ENCODE peak calls at places on chromosomes 13 and 19, in seven cellular contexts. One of them, this sample, is unnamed.

GRCh38 chr13:68850160-68850559 is 1257.5 kb upstream of the ATXN8OS start:
- DNase-seq in hepatocyte: peak; percentile 6
- DNase-seq in neural progenitor cell: no peak
- DNase-seq in OCI-LY7: no peak
- DNase-seq in PC-3: peak; percentile 2
- DNase-seq in SK-N-SH: no peak
- DNase-seq in GM23338: no peak
- DNase-seq in this sample: no peak

GRCh38 chr13:110359840-110360301 is 52.8 kb downstream of the COL4A2 start:
- DNase-seq in hepatocyte: no peak
- DNase-seq in neural progenitor cell: no peak
- DNase-seq in OCI-LY7: no peak
- DNase-seq in PC-3: no peak
- DNase-seq in SK-N-SH: no peak
- DNase-seq in GM23338: no peak
- DNase-seq in this sample: no peak

GRCh38 chr13:40679586-40679985 is 13.1 kb upstream of the FOXO1 start:
- DNase-seq in hepatocyte: no peak
- DNase-seq in neural progenitor cell: no peak
- DNase-seq in OCI-LY7: no peak
- DNase-seq in PC-3: no peak
- DNase-seq in SK-N-SH: no peak
- DNase-seq in GM23338: peak; percentile 47
- DNase-seq in this sample: no peak

GRCh38 chr19:3268763-3269162 is 44.3 kb downstream of the CELF5 start:
- DNase-seq in hepatocyte: no peak
- DNase-seq in neural progenitor cell: no peak
- DNase-seq in OCI-LY7: no peak
- DNase-seq in PC-3: no peak
- DNase-seq in SK-N-SH: no peak
- DNase-seq in GM23338: no peak
- DNase-seq in this sample: no peak

GRCh38 chr19:38513762-38514167 is 80.3 kb downstream of the RYR1 start:
- DNase-seq in hepatocyte: no peak
- DNase-seq in neural progenitor cell: no peak
- DNase-seq in OCI-LY7: no peak
- DNase-seq in PC-3: no peak
- DNase-seq in SK-N-SH: no peak
- DNase-seq in GM23338: no peak
- DNase-seq in this sample: no peak

GRCh38 chr19:18904334-18905057 is 8.5 kb upstream of the CERS1 start:
- DNase-seq in hepatocyte: no peak
- DNase-seq in neural progenitor cell: no peak
- DNase-seq in OCI-LY7: no peak
- DNase-seq in PC-3: no peak
- DNase-seq in SK-N-SH: no peak
- DNase-seq in GM23338: no peak
- DNase-seq in this sample: no peak

GRCh38 chr19:47719047-47719885 is 6.0 kb downstream of the EHD2 start:
- DNase-seq in hepatocyte: peak; percentile 93
- DNase-seq in neural progenitor cell: no peak
- DNase-seq in OCI-LY7: no peak
- DNase-seq in PC-3: no peak
- DNase-seq in SK-N-SH: peak; percentile 95
- DNase-seq in GM23338: no peak
- DNase-seq in this sample: no peak

GRCh38 chr13:61162106-61162505 is 253.5 kb downstream of the PCDH20 start:
- DNase-seq in hepatocyte: no peak
- DNase-seq in neural progenitor cell: no peak
- DNase-seq in OCI-LY7: no peak
- DNase-seq in PC-3: no peak
- DNase-seq in SK-N-SH: no peak
- DNase-seq in GM23338: no peak
- DNase-seq in this sample: no peak

GRCh38 chr13:42327725-42328124 is 55.8 kb downstream of the AKAP11 start:
- DNase-seq in hepatocyte: no peak
- DNase-seq in neural progenitor cell: no peak
- DNase-seq in OCI-LY7: no peak
- DNase-seq in PC-3: no peak
- DNase-seq in SK-N-SH: no peak
- DNase-seq in GM23338: peak; percentile 22
- DNase-seq in this sample: no peak

GRCh38 chr19:1260749-1261511 is 8.2 kb upstream of the CIRBP start:
- DNase-seq in hepatocyte: peak; percentile 99
- DNase-seq in neural progenitor cell: peak; percentile 99
- DNase-seq in OCI-LY7: peak; percentile 99
- DNase-seq in PC-3: peak; percentile 94
- DNase-seq in SK-N-SH: peak; percentile 97
- DNase-seq in GM23338: peak; percentile 97
- DNase-seq in this sample: peak; percentile 91

GRCh38 chr13:109345433-109345941 is 440.9 kb downstream of the IRS2 start:
- DNase-seq in hepatocyte: no peak
- DNase-seq in neural progenitor cell: no peak
- DNase-seq in OCI-LY7: no peak
- DNase-seq in PC-3: peak; percentile 37
- DNase-seq in SK-N-SH: peak; percentile 75
- DNase-seq in GM23338: no peak
- DNase-seq in this sample: no peak

GRCh38 chr13:19967619-19968018 is 9.1 kb downstream of the ZMYM2 start:
- DNase-seq in hepatocyte: no peak
- DNase-seq in neural progenitor cell: no peak
- DNase-seq in OCI-LY7: peak; percentile 70
- DNase-seq in PC-3: no peak
- DNase-seq in SK-N-SH: no peak
- DNase-seq in GM23338: no peak
- DNase-seq in this sample: no peak

GRCh38 chr19:42613666-42614065 is 18.9 kb upstream of the CEACAM8 start:
- DNase-seq in hepatocyte: no peak
- DNase-seq in neural progenitor cell: no peak
- DNase-seq in OCI-LY7: no peak
- DNase-seq in PC-3: no peak
- DNase-seq in SK-N-SH: no peak
- DNase-seq in GM23338: no peak
- DNase-seq in this sample: no peak

GRCh38 chr19:34960940-34961679 is 2.9 kb downstream of the ZNF792 start:
- DNase-seq in hepatocyte: no peak
- DNase-seq in neural progenitor cell: no peak
- DNase-seq in OCI-LY7: no peak
- DNase-seq in PC-3: no peak
- DNase-seq in SK-N-SH: no peak
- DNase-seq in GM23338: no peak
- DNase-seq in this sample: no peak

GRCh38 chr19:56355517-56355916 is 37.8 kb downstream of the ZNF582 start:
- DNase-seq in hepatocyte: no peak
- DNase-seq in neural progenitor cell: no peak
- DNase-seq in OCI-LY7: no peak
- DNase-seq in PC-3: no peak
- DNase-seq in SK-N-SH: no peak
- DNase-seq in GM23338: no peak
- DNase-seq in this sample: no peak

GRCh38 chr19:5804516-5805464 is at the start of gene NRTN:
- DNase-seq in hepatocyte: peak; percentile 75
- DNase-seq in neural progenitor cell: peak; percentile 84
- DNase-seq in OCI-LY7: peak; percentile 67
- DNase-seq in PC-3: peak; percentile 57
- DNase-seq in SK-N-SH: peak; percentile 82
- DNase-seq in GM23338: peak; percentile 75
- DNase-seq in this sample: no peak

GRCh38 chr19:36528921-36529518 is 949 bp upstream of the ZNF260 start:
- DNase-seq in hepatocyte: peak; percentile 39
- DNase-seq in neural progenitor cell: peak; percentile 48
- DNase-seq in OCI-LY7: peak; percentile 39
- DNase-seq in PC-3: no peak
- DNase-seq in SK-N-SH: peak; percentile 25
- DNase-seq in GM23338: peak; percentile 58
- DNase-seq in this sample: no peak

GRCh38 chr13:76879211-76879875 is 6.9 kb downstream of the KCTD12 start:
- DNase-seq in hepatocyte: peak; percentile 33
- DNase-seq in neural progenitor cell: no peak
- DNase-seq in OCI-LY7: no peak
- DNase-seq in PC-3: peak; percentile 65
- DNase-seq in SK-N-SH: peak; percentile 34
- DNase-seq in GM23338: no peak
- DNase-seq in this sample: no peak

GRCh38 chr19:5718579-5719273 is 1.2 kb downstream of the LONP1 start:
- DNase-seq in hepatocyte: peak; percentile 70
- DNase-seq in neural progenitor cell: no peak
- DNase-seq in OCI-LY7: peak; percentile 72
- DNase-seq in PC-3: peak; percentile 67
- DNase-seq in SK-N-SH: no peak
- DNase-seq in GM23338: no peak
- DNase-seq in this sample: peak; percentile 50

GRCh38 chr19:12774588-12775555 is at the start of gene HOOK2:
- DNase-seq in hepatocyte: peak; percentile 98
- DNase-seq in neural progenitor cell: peak; percentile 37
- DNase-seq in OCI-LY7: no peak
- DNase-seq in PC-3: peak; percentile 97
- DNase-seq in SK-N-SH: no peak
- DNase-seq in GM23338: peak; percentile 97
- DNase-seq in this sample: peak; percentile 95

GRCh38 chr13:113881614-113882265 is 17.9 kb upstream of the GAS6 start:
- DNase-seq in hepatocyte: no peak
- DNase-seq in neural progenitor cell: no peak
- DNase-seq in OCI-LY7: no peak
- DNase-seq in PC-3: no peak
- DNase-seq in SK-N-SH: no peak
- DNase-seq in GM23338: no peak
- DNase-seq in this sample: no peak

GRCh38 chr13:26310470-26310869 is 56.5 kb downstream of the CDK8 start:
- DNase-seq in hepatocyte: no peak
- DNase-seq in neural progenitor cell: no peak
- DNase-seq in OCI-LY7: no peak
- DNase-seq in PC-3: no peak
- DNase-seq in SK-N-SH: no peak
- DNase-seq in GM23338: no peak
- DNase-seq in this sample: no peak
- TF ChIP-seq EZH2phosphoT487 in hepatocyte: no peak
- TF ChIP-seq EZH2phosphoT487 in neural progenitor cell: no peak
- TF ChIP-seq EZH2phosphoT487 in OCI-LY7: no peak
- TF ChIP-seq EZH2phosphoT487 in PC-3: no peak
- TF ChIP-seq EZH2phosphoT487 in SK-N-SH: no peak
- TF ChIP-seq EZH2phosphoT487 in GM23338: no peak
- TF ChIP-seq EZH2phosphoT487 in this sample: no peak

DNA sequence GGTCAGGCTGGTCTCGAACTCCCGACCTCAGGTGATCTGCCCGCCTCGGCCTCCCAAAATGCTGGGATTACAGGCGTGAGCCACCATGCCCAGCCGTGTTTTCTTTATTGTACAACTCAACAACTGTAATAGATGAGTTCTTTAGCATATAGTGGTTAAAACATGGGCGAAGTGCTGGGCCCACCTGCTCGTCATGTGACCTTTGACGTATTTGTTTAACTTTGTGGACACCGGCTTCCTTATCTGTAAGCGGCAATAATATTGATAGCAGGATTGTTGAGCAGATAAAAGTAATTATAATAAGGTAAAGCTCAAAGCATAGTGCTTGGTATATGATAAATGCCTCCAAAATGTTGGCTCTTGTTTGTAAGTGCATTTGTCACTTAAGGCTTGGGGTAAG is 460.3 kb downstream of the KLF12 start:
- DNase-seq in hepatocyte: no peak
- DNase-seq in neural progenitor cell: no peak
- DNase-seq in OCI-LY7: no peak
- DNase-seq in PC-3: no peak
- DNase-seq in SK-N-SH: no peak
- DNase-seq in GM23338: no peak
- DNase-seq in this sample: no peak
- H3K4me1 ChIP-seq in hepatocyte: peaks cover 27% of the 10 kb centered on the region
- H3K4me1 ChIP-seq in neural progenitor cell: no peaks in the 10 kb centered on the region
- H3K4me1 ChIP-seq in OCI-LY7: no peaks in the 10 kb centered on the region
- H3K4me1 ChIP-seq in PC-3: peaks cover 70% of the 10 kb centered on the region
- H3K4me1 ChIP-seq in SK-N-SH: no peaks in the 10 kb centered on the region
- H3K4me1 ChIP-seq in GM23338: peaks cover 14% of the 10 kb centered on the region
- H3K4me1 ChIP-seq in this sample: no peaks in the 10 kb centered on the region

GRCh38 chr13:49437705-49438104 is 6.2 kb downstream of the CAB39L start:
- DNase-seq in hepatocyte: no peak
- DNase-seq in neural progenitor cell: no peak
- DNase-seq in OCI-LY7: no peak
- DNase-seq in PC-3: no peak
- DNase-seq in SK-N-SH: no peak
- DNase-seq in GM23338: no peak
- DNase-seq in this sample: no peak
- H2AFZ ChIP-seq in hepatocyte: no peak overlapping the region
- H2AFZ ChIP-seq in neural progenitor cell: no peak overlapping the region
- H2AFZ ChIP-seq in OCI-LY7: no peak overlapping the region
- H2AFZ ChIP-seq in PC-3: no peak overlapping the region
- H2AFZ ChIP-seq in SK-N-SH: no peak overlapping the region
- H2AFZ ChIP-seq in GM23338: no peak overlapping the region
- H2AFZ ChIP-seq in this sample: no peak overlapping the region

GRCh38 chr19:10603084-10603872 is 16.2 kb upstream of the AP1M2 start:
- DNase-seq in hepatocyte: peak; percentile 29
- DNase-seq in neural progenitor cell: peak; percentile 54
- DNase-seq in OCI-LY7: peak; percentile 94
- DNase-seq in PC-3: no peak
- DNase-seq in SK-N-SH: peak; percentile 53
- DNase-seq in GM23338: peak; percentile 56
- DNase-seq in this sample: no peak

GRCh38 chr19:10601999-10602329 is 14.9 kb upstream of the AP1M2 start:
- DNase-seq in hepatocyte: no peak
- DNase-seq in neural progenitor cell: no peak
- DNase-seq in OCI-LY7: no peak
- DNase-seq in PC-3: no peak
- DNase-seq in SK-N-SH: no peak
- DNase-seq in GM23338: no peak
- DNase-seq in this sample: no peak

GRCh38 chr19:10604460-10604980 is 17.4 kb upstream of the AP1M2 start:
- DNase-seq in hepatocyte: no peak
- DNase-seq in neural progenitor cell: no peak
- DNase-seq in OCI-LY7: peak; percentile 73
- DNase-seq in PC-3: peak; percentile 38
- DNase-seq in SK-N-SH: peak; percentile 20
- DNase-seq in GM23338: no peak
- DNase-seq in this sample: no peak

GRCh38 chr19:10603873-10604459 is 16.9 kb upstream of the AP1M2 start:
- DNase-seq in hepatocyte: no peak
- DNase-seq in neural progenitor cell: peak; percentile 9
- DNase-seq in OCI-LY7: peak; percentile 56
- DNase-seq in PC-3: no peak
- DNase-seq in SK-N-SH: peak; percentile 5
- DNase-seq in GM23338: no peak
- DNase-seq in this sample: no peak

DNA sequence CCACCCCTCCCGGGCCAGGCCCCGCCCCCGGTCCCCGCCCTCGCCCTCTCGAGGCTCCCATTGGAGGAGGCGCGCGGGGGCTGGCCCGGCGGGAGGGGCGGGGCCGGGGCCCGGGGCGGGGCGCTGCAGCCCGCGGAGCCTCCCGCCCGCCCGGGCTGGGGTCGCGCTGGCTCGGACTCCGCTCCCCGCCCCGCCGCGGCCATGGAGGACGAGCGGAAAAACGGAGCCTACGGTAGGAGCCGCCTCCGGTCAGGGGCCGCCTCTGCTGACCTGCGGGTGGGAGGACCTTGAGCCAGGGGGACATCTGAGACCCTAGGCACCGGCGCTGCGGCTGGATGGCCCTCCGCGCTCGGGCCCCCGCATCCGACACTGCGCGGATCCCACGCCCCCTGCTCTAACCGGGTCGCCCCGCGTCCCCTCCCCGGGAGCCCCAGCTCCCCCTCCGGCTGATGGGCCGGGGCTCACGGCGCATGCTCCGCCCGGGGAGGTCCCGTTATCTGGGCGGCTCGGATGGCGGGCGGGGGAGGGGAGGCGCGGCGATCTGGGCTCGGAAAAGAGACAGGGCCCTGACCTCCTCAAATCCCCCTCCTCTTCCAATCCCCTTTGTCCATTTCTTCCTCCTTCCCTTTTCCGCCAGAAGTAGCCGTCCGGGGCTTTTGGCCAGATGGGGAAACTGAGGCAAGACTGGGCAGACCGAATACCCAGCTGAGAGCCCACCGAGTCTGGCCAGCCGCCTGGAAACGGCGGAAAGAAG is 15.4 kb upstream of the AP1M2 start:
- DNase-seq in hepatocyte: peak; percentile 91
- DNase-seq in neural progenitor cell: peak; percentile 95
- DNase-seq in OCI-LY7: peak; percentile 90
- DNase-seq in PC-3: peak; percentile 81
- DNase-seq in SK-N-SH: peak; percentile 100
- DNase-seq in GM23338: peak; percentile 91
- DNase-seq in this sample: peak; percentile 26
- TF ChIP-seq EZH2phosphoT487 in hepatocyte: no peak
- TF ChIP-seq EZH2phosphoT487 in neural progenitor cell: no peak
- TF ChIP-seq EZH2phosphoT487 in OCI-LY7: no peak
- TF ChIP-seq EZH2phosphoT487 in PC-3: no peak
- TF ChIP-seq EZH2phosphoT487 in SK-N-SH: no peak
- TF ChIP-seq EZH2phosphoT487 in GM23338: no peak
- TF ChIP-seq EZH2phosphoT487 in this sample: no peak

This sample was measured in HCT116.